ENCODE peak calls at places on chromosomes 2 and 18, in five cellular contexts. I is H1, Q is K562, K is PC-3, G is mesendoderm. E is an unnamed sample.

GRCh38 chr2:37232131-37232933 is 874 bp downstream of the NDUFAF7 start:
- DNase-seq in I (no peak), Q (peak), K (peak), G (peak), E (peak)

GRCh38 chr18:52582516-52582915 is 242.5 kb downstream of the DCC start:
- DNase-seq in I (no peak), Q (no peak), K (no peak), G (peak), E (no peak)

GRCh38 chr2:11168488-11168887 is 13.2 kb downstream of the SLC66A3 start:
- DNase-seq in I (no peak), Q (no peak), K (no peak), G (no peak), E (no peak)

GRCh38 chr2:160210599-160211138 is 10.6 kb upstream of the ITGB6 start:
- DNase-seq in I (peak), Q (peak), K (peak), G (peak), E (peak)

GRCh38 chr2:240983361-240983995 is 14.9 kb upstream of the SNED1 start:
- DNase-seq in I (peak), Q (peak), K (peak), G (peak), E (peak)

GRCh38 chr2:437772-438393 is 150.0 kb upstream of the ALKAL2 start:
- DNase-seq in I (no peak), Q (no peak), K (peak), G (no peak), E (peak)

GRCh38 chr2:128632491-128632780 is 313.8 kb upstream of the HS6ST1 start:
- DNase-seq in I (no peak), Q (no peak), K (no peak), G (no peak), E (no peak)

GRCh38 chr2:193966590-193966989 is 1690.4 kb upstream of the SLC39A10 start:
- DNase-seq in I (no peak), Q (no peak), K (peak), G (peak), E (no peak)

GRCh38 chr2:1929962-1930361 is 185.6 kb upstream of the PXDN start:
- DNase-seq in I (no peak), Q (no peak), K (no peak), G (no peak), E (no peak)

GRCh38 chr2:69062307-69062706 is 49.3 kb downstream of the ANTXR1 start:
- DNase-seq in I (no peak), Q (no peak), K (peak), G (no peak), E (no peak)

GRCh38 chr2:230416061-230416721 is at the start of gene SP100:
- DNase-seq in I (no peak), Q (peak), K (peak), G (peak), E (peak)

GRCh38 chr18:69123421-69123820 is 277.3 kb upstream of the DOK6 start:
- DNase-seq in I (no peak), Q (no peak), K (no peak), G (no peak), E (peak)

GRCh38 chr2:85661139-85661858 is 6.7 kb downstream of the SFTPB start:
- DNase-seq in I (no peak), Q (no peak), K (no peak), G (no peak), E (no peak)

GRCh38 chr2:240718896-240719490 is 27.3 kb downstream of the AQP12A start:
- DNase-seq in I (no peak), Q (no peak), K (no peak), G (no peak), E (no peak)

GRCh38 chr2:64943387-64944150 is 45.6 kb upstream of the SLC1A4 start:
- DNase-seq in I (no peak), Q (no peak), K (peak), G (no peak), E (no peak)

GRCh38 chr2:181776336-181776735 is 96.0 kb upstream of the NEUROD1 start:
- DNase-seq in I (no peak), Q (no peak), K (no peak), G (no peak), E (no peak)

GRCh38 chr2:230658877-230659652 is 53.6 kb upstream of the CAB39 start:
- DNase-seq in I (no peak), Q (peak), K (no peak), G (no peak), E (no peak)

GRCh38 chr2:149039213-149039724 is 770 bp downstream of the LYPD6B start:
- DNase-seq in I (no peak), Q (no peak), K (no peak), G (no peak), E (no peak)

GRCh38 chr2:33126973-33127372 is 180.2 kb downstream of the LTBP1 start:
- DNase-seq in I (no peak), Q (no peak), K (peak), G (no peak), E (no peak)

GRCh38 chr2:95276244-95276887 is 2.1 kb downstream of the PROM2 start:
- DNase-seq in I (no peak), Q (no peak), K (no peak), G (no peak), E (no peak)

GRCh38 chr2:98093146-98093545 is 6.2 kb downstream of the VWA3B start:
- DNase-seq in I (no peak), Q (no peak), K (no peak), G (no peak), E (no peak)

GRCh38 chr2:120108049-120108448 is 95.2 kb downstream of the EPB41L5 start:
- DNase-seq in I (no peak), Q (no peak), K (peak), G (no peak), E (no peak)

GRCh38 chr2:29262681-29263260 is 147.6 kb downstream of the CLIP4 start:
- DNase-seq in I (no peak), Q (no peak), K (no peak), G (peak), E (peak)

GRCh38 chr2:71557321-71557720 is 104.0 kb downstream of the DYSF start:
- DNase-seq in I (no peak), Q (no peak), K (no peak), G (peak), E (no peak)

GRCh38 chr2:152354909-152355308 is 19.9 kb downstream of the FMNL2 start:
- DNase-seq in I (no peak), Q (no peak), K (no peak), G (no peak), E (peak)

GRCh38 chr2:195343942-195344530 is 313.0 kb upstream of the SLC39A10 start:
- DNase-seq in I (no peak), Q (no peak), K (peak), G (no peak), E (no peak)

GRCh38 chr2:37319754-37320609 is 4.7 kb downstream of the PRKD3 start:
- DNase-seq in I (no peak), Q (no peak), K (no peak), G (no peak), E (no peak)

GRCh38 chr2:225274751-225275150 is 124.8 kb upstream of the NYAP2 start:
- DNase-seq in I (no peak), Q (no peak), K (peak), G (no peak), E (peak)

GRCh38 chr2:125652260-125652659 is 1003.7 kb upstream of the GYPC start:
- DNase-seq in I (no peak), Q (no peak), K (no peak), G (peak), E (no peak)

GRCh38 chr18:74376523-74376922 is 60.9 kb downstream of the C18orf63 start:
- DNase-seq in I (no peak), Q (no peak), K (no peak), G (no peak), E (no peak)

GRCh38 chr2:96502891-96503636 is 2.1 kb downstream of the NEURL3 start:
- DNase-seq in I (no peak), Q (no peak), K (no peak), G (no peak), E (no peak)

GRCh38 chr2:61451178-61451577 is 19.7 kb downstream of the USP34 start:
- DNase-seq in I (no peak), Q (no peak), K (no peak), G (no peak), E (no peak)
- H3K9ac ChIP-seq in I (no peak), Q (no peak), K (no peak), G (no peak), E (no peak)

DNA sequence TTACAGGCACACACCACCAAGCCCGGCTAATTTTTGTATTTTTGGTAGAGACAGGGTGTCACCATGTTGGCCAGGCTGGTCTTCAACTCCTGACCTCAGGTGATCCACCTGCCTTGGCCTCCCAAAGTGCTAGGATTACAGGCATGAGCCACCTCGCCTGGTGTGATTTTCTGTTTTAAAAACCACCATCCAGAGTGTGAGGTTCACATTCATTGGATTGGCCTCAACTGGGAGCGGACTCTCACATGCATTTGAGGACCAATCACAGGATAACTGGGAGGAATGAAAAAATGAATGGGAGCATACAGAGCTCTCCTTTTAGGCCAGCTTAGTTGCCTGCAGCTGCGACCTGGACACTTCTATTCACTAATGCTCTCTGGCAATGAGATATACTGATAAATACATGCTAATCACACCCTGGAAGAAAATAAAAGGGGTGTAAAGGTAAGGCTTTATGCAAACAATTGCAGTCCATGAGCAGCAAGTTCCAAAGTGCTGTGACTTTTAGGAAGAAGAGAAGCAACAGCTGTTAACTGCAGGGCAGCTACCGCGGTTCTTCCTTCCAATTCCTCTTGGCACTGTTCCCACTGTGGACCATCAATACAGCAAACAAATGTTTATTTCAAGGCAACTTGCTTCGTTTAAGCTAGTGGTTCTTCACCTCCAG is 49.4 kb upstream of the FZD5 start:
- DNase-seq in I (no peak), Q (no peak), K (no peak), G (no peak), E (no peak)
- H3K9ac ChIP-seq in I (no peak), Q (no peak), K (no peak), G (no peak), E (no peak)

GRCh38 chr2:8087480-8087840 is 594.4 kb upstream of the ID2 start:
- DNase-seq in I (no peak), Q (no peak), K (no peak), G (no peak), E (no peak)

GRCh38 chr2:8089596-8089995 is 592.3 kb upstream of the ID2 start:
- DNase-seq in I (no peak), Q (no peak), K (peak), G (peak), E (no peak)

GRCh38 chr2:8094571-8094970 is 587.3 kb upstream of the ID2 start:
- DNase-seq in I (no peak), Q (no peak), K (no peak), G (peak), E (no peak)

GRCh38 chr2:8088810-8089209 is 593.0 kb upstream of the ID2 start:
- DNase-seq in I (no peak), Q (no peak), K (no peak), G (no peak), E (no peak)

GRCh38 chr2:8090748-8091700 is 590.8 kb upstream of the ID2 start:
- DNase-seq in I (no peak), Q (no peak), K (peak), G (peak), E (peak)
- H3K9ac ChIP-seq in I (no peak), Q (no peak), K (no peak), G (no peak), E (no peak)

DNA sequence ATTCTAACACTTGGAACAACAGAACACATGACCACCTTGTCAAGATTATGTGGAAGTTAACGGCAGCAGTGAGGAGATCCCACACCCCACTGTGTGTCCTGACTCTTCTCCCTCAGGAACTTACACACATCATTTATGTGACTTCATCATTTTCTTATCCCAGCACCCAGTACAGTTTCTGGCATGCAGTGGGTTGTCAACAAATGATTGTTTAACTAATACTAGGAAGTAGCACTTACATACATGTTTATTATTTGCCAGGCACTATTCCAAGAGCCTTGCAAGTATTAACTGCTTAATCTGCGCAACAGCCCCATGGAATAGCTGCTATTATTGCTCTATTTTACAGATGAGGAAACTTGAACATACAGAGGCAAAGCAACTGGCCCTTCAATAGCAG is 391.5 kb downstream of the TXNL1 start:
- DNase-seq in I (no peak), Q (no peak), K (no peak), G (no peak), E (peak)
- H3K9ac ChIP-seq in I (no peak), Q (no peak), K (no peak), G (no peak), E (no peak)

E was measured in Karpas-422.